ENCODE peak calls at places on chromosomes 16 and 17, in four cellular contexts. V, E, Y and D are unnamed samples.
A peak's percentile ranks its signal among the peaks of the same experiment; 100 is the strongest.

GRCh38 chr16:79307214-79307613 is 293.3 kb downstream of the MAF start:
- DNase-seq in V (no peak), E (no peak), Y (no peak), D (no peak)

GRCh38 chr17:45405250-45406086 is 27.2 kb downstream of the ARHGAP27 start:
- DNase-seq in V (no peak), E (peak; percentile 32), Y (no peak), D (no peak)

GRCh38 chr16:78763821-78764440 is 664.5 kb downstream of the WWOX start:
- DNase-seq in V (no peak), E (no peak), Y (no peak), D (no peak)

GRCh38 chr16:88754912-88755744 is 29.9 kb downstream of the PIEZO1 start:
- DNase-seq in V (no peak), E (peak; percentile 43), Y (no peak), D (no peak)

GRCh38 chr16:56551796-56552738 is 12.8 kb upstream of the MT4 start:
- DNase-seq in V (no peak), E (peak; percentile 63), Y (no peak), D (no peak)

GRCh38 chr16:75908718-75909117 is 182.4 kb upstream of the CPHXL start:
- DNase-seq in V (no peak), E (no peak), Y (no peak), D (no peak)

GRCh38 chr16:49338867-49339266 is 34.7 kb upstream of the C16orf78 start:
- DNase-seq in V (no peak), E (peak; percentile 73), Y (no peak), D (no peak)

GRCh38 chr17:17966399-17966798 is 5.8 kb downstream of the TOM1L2 start:
- DNase-seq in V (no peak), E (no peak), Y (no peak), D (no peak)

GRCh38 chr16:56747486-56748045 is 17.6 kb downstream of the NUP93 start:
- DNase-seq in V (no peak), E (no peak), Y (no peak), D (no peak)

GRCh38 chr16:65524997-65525396 is 403.1 kb upstream of the CDH11 start:
- DNase-seq in V (no peak), E (no peak), Y (no peak), D (no peak)

GRCh38 chr17:41049110-41049509 is 2.0 kb upstream of the KRTAP2-1 start:
- DNase-seq in V (no peak), E (no peak), Y (no peak), D (no peak)

GRCh38 chr17:50094753-50095616 is at the start of gene PDK2:
- DNase-seq in V (peak; percentile 98), E (peak; percentile 97), Y (peak; percentile 96), D (peak; percentile 98)

GRCh38 chr17:78227455-78227916 is 3.9 kb upstream of the TMEM235 start:
- DNase-seq in V (no peak), E (no peak), Y (no peak), D (no peak)

GRCh38 chr16:51707666-51708065 is 556.6 kb upstream of the SALL1 start:
- DNase-seq in V (no peak), E (no peak), Y (no peak), D (no peak)

GRCh38 chr17:69590690-69591089 is 176.2 kb downstream of the MAP2K6 start:
- DNase-seq in V (no peak), E (no peak), Y (no peak), D (no peak)

GRCh38 chr17:40559016-40559853 is 6.0 kb downstream of the CCR7 start:
- DNase-seq in V (no peak), E (no peak), Y (no peak), D (peak; percentile 44)

GRCh38 chr16:34050787-34051320 is 591.4 kb downstream of the TP53TG3F start:
- DNase-seq in V (no peak), E (no peak), Y (no peak), D (peak; percentile 68)

GRCh38 chr17:12574525-12574924 is 91.2 kb upstream of the MYOCD start:
- DNase-seq in V (no peak), E (no peak), Y (no peak), D (no peak)

GRCh38 chr17:65627892-65628622 is 66.6 kb upstream of the AXIN2 start:
- DNase-seq in V (no peak), E (no peak), Y (peak; percentile 39), D (no peak)

GRCh38 chr17:28956112-28956511 is 4.8 kb upstream of the PHF12 start:
- DNase-seq in V (no peak), E (no peak), Y (no peak), D (peak; percentile 24)

GRCh38 chr17:67999291-67999911 is 3.1 kb upstream of the C17orf58 start:
- DNase-seq in V (no peak), E (no peak), Y (no peak), D (no peak)

GRCh38 chr17:44112284-44113280 is 10.9 kb downstream of the HDAC5 start:
- DNase-seq in V (no peak), E (no peak), Y (peak; percentile 69), D (no peak)

GRCh38 chr16:64278196-64278595 is 843.7 kb downstream of the CDH11 start:
- DNase-seq in V (no peak), E (no peak), Y (no peak), D (no peak)

GRCh38 chr17:59848778-59849177 is 44.0 kb downstream of the TUBD1 start:
- DNase-seq in V (peak; percentile 88), E (no peak), Y (no peak), D (peak; percentile 83)